ENCODE peak calls at places on chromosomes 4 and X, in seven cellular contexts. B, T, V, D, G, J and A are unnamed samples.

GRCh38 chrX:38803609-38804480 is 2.6 kb downstream of the MID1IP1 start:
- DNase-seq in B (peak; percentile 77), T (peak; percentile 63), V (peak; percentile 89), D (peak; percentile 86), G (peak; percentile 75), J (peak; percentile 87), A (peak; percentile 90)

GRCh38 chr4:1928356-1929235 is 57.4 kb downstream of the NSD2 start:
- DNase-seq in B (no peak), T (peak; percentile 37), V (no peak), D (no peak), G (no peak), J (no peak), A (no peak)

GRCh38 chr4:129179276-129179675 is 83.3 kb downstream of the C4orf33 start:
- DNase-seq in B (no peak), T (no peak), V (no peak), D (no peak), G (no peak), J (no peak), A (no peak)

GRCh38 chr4:94410678-94411206 is 41.0 kb upstream of the PDLIM5 start:
- DNase-seq in B (no peak), T (no peak), V (no peak), D (peak; percentile 22), G (no peak), J (no peak), A (peak; percentile 8)

GRCh38 chrX:20530319-20530979 is 263.7 kb upstream of the RPS6KA3 start:
- DNase-seq in B (peak; percentile 29), T (peak; percentile 49), V (peak; percentile 55), D (peak; percentile 79), G (peak; percentile 52), J (peak; percentile 62), A (peak; percentile 58)

GRCh38 chr4:106695846-106696245 is 327.3 kb upstream of the GIMD1 start:
- DNase-seq in B (no peak), T (peak; percentile 43), V (peak; percentile 4), D (no peak), G (no peak), J (no peak), A (no peak)

GRCh38 chrX:12741416-12741815 is 49.8 kb upstream of the PRPS2 start:
- DNase-seq in B (peak; percentile 47), T (no peak), V (no peak), D (peak; percentile 96), G (no peak), J (no peak), A (peak; percentile 16)

GRCh38 chr4:174207370-174207769 is 76.1 kb downstream of the FBXO8 start:
- DNase-seq in B (no peak), T (no peak), V (no peak), D (no peak), G (no peak), J (no peak), A (no peak)

GRCh38 chrX:1106478-1107210 is 105.8 kb downstream of the CRLF2 start:
- DNase-seq in B (no peak), T (no peak), V (peak; percentile 19), D (no peak), G (no peak), J (no peak), A (no peak)

GRCh38 chr4:25131925-25132324 is 28.3 kb downstream of the SEPSECS start:
- DNase-seq in B (no peak), T (no peak), V (peak; percentile 79), D (no peak), G (no peak), J (peak; percentile 73), A (no peak)

GRCh38 chr4:24922416-24922815 is 9.6 kb upstream of the CCDC149 start:
- DNase-seq in B (no peak), T (peak; percentile 66), V (no peak), D (no peak), G (no peak), J (no peak), A (no peak)

GRCh38 chr4:8710946-8711345 is 118.4 kb downstream of the CPZ start:
- DNase-seq in B (no peak), T (no peak), V (no peak), D (no peak), G (no peak), J (no peak), A (no peak)

GRCh38 chr4:133910165-133910564 is 291.4 kb downstream of the PABPC4L start:
- DNase-seq in B (no peak), T (no peak), V (no peak), D (no peak), G (no peak), J (no peak), A (no peak)

GRCh38 chr4:150108693-150109092 is 30.4 kb downstream of the DCLK2 start:
- DNase-seq in B (no peak), T (no peak), V (no peak), D (no peak), G (no peak), J (no peak), A (peak; percentile 13)

GRCh38 chrX:13778916-13779315 is 38.0 kb downstream of the GPM6B start:
- DNase-seq in B (no peak), T (peak; percentile 57), V (peak; percentile 24), D (peak; percentile 50), G (no peak), J (peak; percentile 30), A (no peak)

GRCh38 chrX:124493984-124494383 is 147.6 kb downstream of the SH2D1A start:
- DNase-seq in B (no peak), T (no peak), V (no peak), D (no peak), G (no peak), J (no peak), A (no peak)

GRCh38 chrX:31871989-31872388 is 800.1 kb upstream of the FTHL17 start:
- DNase-seq in B (no peak), T (peak; percentile 30), V (peak; percentile 32), D (no peak), G (no peak), J (peak; percentile 0), A (no peak)

DNA sequence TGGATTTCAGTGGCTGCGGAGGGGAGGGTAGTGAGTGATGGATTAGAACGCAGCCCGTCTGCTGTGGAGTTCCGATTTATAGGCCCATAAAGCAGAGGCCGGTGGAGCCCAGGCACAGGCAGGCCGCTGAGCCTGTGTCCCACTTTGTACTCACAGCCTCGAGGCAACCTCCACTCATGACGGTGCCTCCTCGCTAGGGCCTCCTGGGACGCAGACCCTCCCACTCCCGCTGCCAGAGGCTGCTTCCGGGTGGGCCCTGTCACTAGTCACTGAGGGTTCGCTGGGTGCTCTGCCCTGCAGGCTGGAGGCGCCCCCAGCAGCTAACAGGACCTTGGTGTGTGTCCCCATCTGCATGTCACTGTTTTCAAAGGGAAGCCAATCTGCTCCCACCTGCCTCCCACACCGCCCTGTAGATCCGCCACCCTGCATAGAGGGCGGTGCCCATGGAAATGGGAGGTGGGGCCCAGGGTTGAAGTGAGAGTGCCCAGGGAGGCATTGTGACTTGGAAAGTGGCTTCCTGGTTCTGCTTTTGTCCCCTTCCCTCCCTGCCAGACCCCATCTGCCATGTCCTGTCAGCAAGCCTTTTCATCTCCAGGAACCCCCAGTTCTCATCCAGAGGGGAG is 135.5 kb upstream of the PSAPL1 start:
- DNase-seq in B (no peak), T (no peak), V (no peak), D (no peak), G (no peak), J (no peak), A (no peak)
- H4K20me1 ChIP-seq in B (no peaks in the 10 kb centered on the region), T (no peaks in the 10 kb centered on the region), V (peaks cover 3% of the 10 kb centered on the region), D (no peaks in the 10 kb centered on the region), G (no peaks in the 10 kb centered on the region), J (no peaks in the 10 kb centered on the region), A (no peaks in the 10 kb centered on the region)

DNA sequence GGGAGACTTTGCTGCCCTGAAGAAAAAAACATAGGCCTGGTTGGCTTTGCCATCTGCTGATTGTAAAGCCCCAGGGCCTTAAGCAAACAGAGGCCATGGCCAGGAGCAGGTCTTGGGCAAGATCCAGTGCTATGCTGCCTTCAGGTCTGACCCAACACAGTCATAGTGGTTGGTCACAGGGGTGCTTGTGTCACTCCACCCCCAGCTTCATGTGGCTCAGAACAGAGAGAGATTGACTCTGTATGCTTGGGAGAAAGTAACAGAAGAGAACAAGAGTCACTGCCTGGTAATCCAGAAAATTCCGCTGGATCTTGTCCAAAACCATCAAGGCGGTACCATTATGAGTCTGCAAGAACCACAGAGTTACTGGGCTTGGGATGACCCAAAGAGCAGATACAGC is 24.4 kb upstream of the SMARCA5 start:
- DNase-seq in B (no peak), T (peak; percentile 10), V (no peak), D (no peak), G (no peak), J (no peak), A (no peak)
- TF ChIP-seq EZH2 in B (no peak), T (no peak), V (no peak), D (no peak), G (no peak), J (no peak), A (no peak)

DNA sequence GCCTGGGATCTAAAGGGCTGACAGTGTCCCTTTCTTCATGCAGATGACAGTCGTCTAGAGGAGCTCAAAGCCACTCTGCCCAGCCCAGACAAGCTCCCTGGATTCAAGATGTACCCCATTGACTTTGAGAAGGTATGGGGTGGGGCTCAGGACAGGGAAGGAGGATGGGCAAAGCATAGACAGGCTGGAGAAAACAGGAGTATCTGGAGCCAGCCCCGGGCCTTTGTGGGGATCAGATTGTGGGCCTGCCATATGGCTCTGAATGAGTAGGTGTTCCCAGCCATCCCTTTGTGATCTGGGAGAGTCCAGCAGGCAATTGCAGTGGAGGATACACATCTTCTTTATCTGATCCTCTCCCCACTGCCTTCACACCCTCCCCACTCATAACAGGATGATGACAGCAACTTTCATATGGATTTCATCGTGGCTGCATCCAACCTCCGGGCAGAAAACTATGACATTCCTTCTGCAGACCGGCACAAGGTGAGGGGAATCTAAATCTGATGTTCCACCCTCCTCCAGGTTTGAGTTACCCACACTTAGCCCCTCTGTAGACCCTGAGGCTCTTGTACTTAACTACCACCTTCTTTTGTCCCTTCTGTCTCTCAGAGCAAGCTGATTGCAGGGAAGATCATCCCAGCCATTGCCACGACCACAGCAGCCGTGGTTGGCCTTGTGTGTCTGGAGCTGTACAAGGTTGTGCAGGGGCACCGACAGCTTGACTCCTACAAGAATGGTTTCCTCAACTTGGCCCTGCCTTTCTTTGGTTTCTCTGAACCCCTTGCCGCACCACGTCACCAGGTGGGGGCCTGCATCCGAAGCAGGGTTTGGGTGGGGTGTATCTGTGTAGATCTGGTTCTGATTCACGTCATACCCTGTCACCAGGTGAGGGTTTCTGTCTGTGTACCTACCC is 5.8 kb upstream of the CDK16 start:
- DNase-seq in B (no peak), T (no peak), V (no peak), D (no peak), G (no peak), J (no peak), A (no peak)
- H4K20me1 ChIP-seq in B (no peaks in the 10 kb centered on the region), T (no peaks in the 10 kb centered on the region), V (peaks cover 13% of the 10 kb centered on the region), D (no peaks in the 10 kb centered on the region), G (no peaks in the 10 kb centered on the region), J (peaks cover 4% of the 10 kb centered on the region), A (no peaks in the 10 kb centered on the region)

GRCh38 chr4:155666701-155667537 is at the start of gene GUCY1A1:
- DNase-seq in B (no peak), T (peak; percentile 23), V (peak; percentile 77), D (peak; percentile 51), G (peak; percentile 80), J (peak; percentile 81), A (peak; percentile 65)
- TF ChIP-seq EZH2 in B (no peak), T (no peak), V (peak; percentile 79), D (no peak), G (no peak), J (peak; percentile 85), A (no peak)

GRCh38 chrX:130108647-130109428 is 1.5 kb downstream of the ELF4 start:
- DNase-seq in B (no peak), T (no peak), V (no peak), D (peak; percentile 44), G (no peak), J (no peak), A (peak; percentile 46)
- H4K20me1 ChIP-seq in B (no peaks in the 10 kb centered on the region), T (no peaks in the 10 kb centered on the region), V (no peaks in the 10 kb centered on the region), D (peaks cover 11% of the 10 kb centered on the region), G (no peaks in the 10 kb centered on the region), J (no peaks in the 10 kb centered on the region), A (no peaks in the 10 kb centered on the region)